ENCODE peak calls at places on chromosomes 3 and 15, in nine cellular contexts. M, N, X, R, Y, W, I, J and O are unnamed samples.

GRCh38 chr3:36147934-36148333 is 232.4 kb upstream of the STAC start:
- DNase-seq in M (no peak), N (no peak), X (no peak), R (no peak), Y (no peak), W (no peak), I (no peak), J (no peak), O (no peak)

GRCh38 chr15:31032959-31033358 is 41.5 kb upstream of the MTMR10 start:
- DNase-seq in M (peak), N (no peak), X (no peak), R (no peak), Y (peak), W (no peak), I (peak), J (no peak), O (peak)

GRCh38 chr3:181808053-181808452 is 96.3 kb downstream of the SOX2 start:
- DNase-seq in M (no peak), N (no peak), X (no peak), R (no peak), Y (no peak), W (no peak), I (no peak), J (no peak), O (no peak)

GRCh38 chr3:126358038-126358815 is 1.0 kb upstream of the KLF15 start:
- DNase-seq in M (no peak), N (peak), X (no peak), R (peak), Y (peak), W (peak), I (no peak), J (no peak), O (no peak)

GRCh38 chr3:159764211-159765024 is 224.2 kb upstream of the IL12A start:
- DNase-seq in M (peak), N (peak), X (peak), R (peak), Y (peak), W (peak), I (no peak), J (no peak), O (peak)

GRCh38 chr3:44414517-44415090 is 62.9 kb downstream of the ZNF445 start:
- DNase-seq in M (no peak), N (no peak), X (no peak), R (peak), Y (no peak), W (no peak), I (no peak), J (no peak), O (no peak)

GRCh38 chr3:179898024-179898423 is 138.7 kb downstream of the PEX5L start:
- DNase-seq in M (no peak), N (peak), X (no peak), R (no peak), Y (peak), W (no peak), I (no peak), J (peak), O (peak)

GRCh38 chr3:72259755-72260589 is 475.0 kb upstream of the PROK2 start:
- DNase-seq in M (no peak), N (no peak), X (no peak), R (no peak), Y (peak), W (no peak), I (no peak), J (no peak), O (no peak)

DNA sequence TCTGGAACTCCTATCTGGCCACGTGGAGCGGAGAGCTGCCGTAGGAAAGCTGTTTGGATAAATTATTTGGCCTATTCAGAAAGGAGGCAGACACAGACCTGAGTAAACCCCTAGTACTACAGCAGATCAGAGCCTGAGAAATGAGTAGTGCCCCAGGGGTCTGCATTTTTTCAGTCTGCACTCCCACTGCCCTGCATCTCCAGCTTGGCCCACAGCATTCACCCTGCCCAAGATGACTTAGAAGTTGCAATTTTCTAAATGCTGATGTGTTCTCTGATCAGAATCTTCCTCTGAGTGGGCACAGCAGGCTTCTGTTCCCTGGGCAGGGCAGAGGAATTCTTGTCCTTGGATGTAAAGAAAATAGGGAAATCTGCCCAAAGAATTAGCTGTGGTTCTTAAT is 55.1 kb upstream of the PIK3CB start:
- DNase-seq in M (no peak), N (no peak), X (no peak), R (no peak), Y (no peak), W (no peak), I (no peak), J (no peak), O (no peak)
- H3K4me3 ChIP-seq in M (no peak), N (no peak), X (no peak), R (no peak), Y (no peak), W (no peak), I (no peak), J (no peak), O (no peak)

DNA sequence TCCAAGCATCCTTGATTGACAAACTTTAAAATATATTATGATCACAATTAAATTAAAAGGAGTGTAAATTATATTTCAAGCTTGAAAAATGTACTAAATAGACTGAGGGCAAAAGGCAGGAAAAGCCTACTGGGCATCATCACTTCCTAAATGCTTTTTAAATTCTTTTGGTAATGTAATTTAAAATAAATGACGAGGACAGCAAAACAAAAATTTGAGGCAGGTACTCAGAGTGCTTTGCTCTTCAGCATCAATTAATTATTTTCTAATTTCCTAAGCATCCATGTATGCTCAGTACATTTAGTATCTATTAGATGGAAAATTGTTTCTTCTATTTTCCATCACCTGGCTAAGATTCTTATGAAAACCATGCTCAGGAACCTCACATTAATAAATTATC is 5.2 kb downstream of the CBLB start:
- DNase-seq in M (no peak), N (no peak), X (no peak), R (no peak), Y (no peak), W (no peak), I (no peak), J (no peak), O (no peak)
- H3K4me3 ChIP-seq in M (no peak), N (no peak), X (no peak), R (no peak), Y (no peak), W (no peak), I (no peak), J (no peak), O (no peak)

GRCh38 chr15:89433686-89434085 is 62.7 kb downstream of the RHCG start:
- DNase-seq in M (no peak), N (no peak), X (no peak), R (no peak), Y (no peak), W (no peak), I (no peak), J (no peak), O (no peak)

GRCh38 chr15:89428246-89428645 is 68.1 kb downstream of the RHCG start:
- DNase-seq in M (no peak), N (no peak), X (no peak), R (no peak), Y (no peak), W (no peak), I (no peak), J (no peak), O (no peak)

GRCh38 chr15:89429986-89430385 is 66.4 kb downstream of the RHCG start:
- DNase-seq in M (no peak), N (no peak), X (no peak), R (no peak), Y (peak), W (peak), I (no peak), J (no peak), O (no peak)

GRCh38 chr15:89429023-89429422 is 67.4 kb downstream of the RHCG start:
- DNase-seq in M (no peak), N (no peak), X (no peak), R (no peak), Y (no peak), W (no peak), I (no peak), J (no peak), O (peak)

DNA sequence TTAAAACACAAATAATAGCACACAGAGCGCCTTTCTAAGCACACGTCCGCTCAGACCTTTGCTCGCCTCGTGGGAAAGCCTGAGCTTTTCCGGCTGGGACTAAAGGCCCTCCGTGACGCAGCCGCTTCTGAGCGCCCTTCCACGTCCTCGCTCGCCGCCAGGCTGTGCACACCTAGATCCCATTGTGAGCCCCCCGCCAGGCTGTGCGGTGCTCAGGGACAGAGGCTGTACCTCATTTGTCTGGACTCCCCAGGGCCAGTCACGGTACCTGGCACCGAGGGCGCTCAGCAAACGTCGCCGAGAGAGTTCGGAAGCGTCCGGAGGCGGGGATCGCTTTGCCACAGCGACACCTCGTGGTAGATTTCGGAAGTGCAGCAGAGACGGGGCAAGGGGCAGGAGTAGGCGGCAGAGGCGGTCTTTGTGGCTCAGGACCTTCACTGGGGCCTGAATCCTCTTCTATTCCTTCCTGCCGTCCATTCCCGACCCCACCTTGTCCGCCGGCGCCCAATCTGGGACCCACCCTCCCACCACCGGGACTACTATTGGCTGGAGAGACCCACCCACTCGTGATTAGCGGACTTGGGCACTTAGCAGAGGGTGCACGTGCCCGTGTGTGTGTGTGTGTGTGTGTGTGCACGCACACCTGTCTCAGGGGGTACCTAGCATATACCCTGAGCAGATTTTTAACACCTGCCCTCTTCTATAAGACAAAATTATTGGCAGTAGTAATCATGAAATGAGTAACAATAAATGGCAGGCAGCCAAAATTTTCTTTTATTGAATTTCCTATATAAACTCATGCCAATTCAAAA is 65.6 kb downstream of the RHCG start:
- DNase-seq in M (peak), N (peak), X (peak), R (peak), Y (peak), W (peak), I (peak), J (peak), O (peak)
- H3K4me3 ChIP-seq in M (peak), N (peak), X (no peak), R (peak), Y (peak), W (peak), I (peak), J (peak), O (peak)

GRCh38 chr3:52315977-52316764 is at the start of gene DNAH1:
- DNase-seq in M (no peak), N (no peak), X (no peak), R (no peak), Y (no peak), W (no peak), I (no peak), J (no peak), O (no peak)
- H3K4me3 ChIP-seq in M (no peak), N (no peak), X (no peak), R (no peak), Y (no peak), W (peak), I (no peak), J (peak), O (no peak)

DNA sequence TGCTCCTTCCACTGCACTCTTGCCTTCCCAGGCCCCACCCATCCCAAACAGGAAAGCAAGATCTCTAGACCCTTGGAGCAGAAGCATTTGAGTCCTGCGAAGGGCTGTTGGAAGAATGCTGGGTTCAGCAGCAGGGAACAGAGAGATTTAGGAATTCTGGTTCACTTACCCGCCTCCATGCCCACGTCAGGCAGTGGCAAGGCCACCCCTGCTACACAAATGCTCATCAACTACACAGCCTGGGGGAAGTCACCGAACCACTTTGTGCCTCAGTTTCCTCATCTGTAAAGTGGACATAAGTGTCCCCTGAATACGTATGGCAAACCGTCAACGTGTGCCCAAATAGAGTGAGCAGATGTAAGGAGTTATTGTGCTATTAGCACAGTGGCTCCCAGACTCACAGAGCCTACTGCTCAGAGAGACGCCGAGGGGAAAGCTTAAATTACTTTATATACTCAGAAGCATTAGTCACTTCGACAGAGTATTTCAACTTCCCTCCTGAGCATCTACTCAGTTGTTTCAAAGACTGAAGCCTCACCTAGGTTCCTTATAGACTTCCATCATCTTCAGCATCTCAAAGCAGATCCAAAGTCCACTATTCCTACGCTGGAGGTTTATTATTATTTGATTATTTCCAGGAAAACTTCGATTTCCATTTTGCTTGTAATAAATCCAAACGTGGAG is 906 bp downstream of the HOMER2 start:
- DNase-seq in M (peak), N (no peak), X (no peak), R (no peak), Y (peak), W (no peak), I (no peak), J (no peak), O (no peak)
- H3K4me3 ChIP-seq in M (peak), N (peak), X (peak), R (peak), Y (no peak), W (peak), I (peak), J (peak), O (no peak)

GRCh38 chr15:47795864-47796263 is 78.6 kb downstream of the SEMA6D start:
- DNase-seq in M (no peak), N (no peak), X (no peak), R (no peak), Y (no peak), W (no peak), I (no peak), J (no peak), O (no peak)
- H3K4me3 ChIP-seq in M (no peak), N (no peak), X (no peak), R (no peak), Y (no peak), W (no peak), I (no peak), J (no peak), O (no peak)

DNA sequence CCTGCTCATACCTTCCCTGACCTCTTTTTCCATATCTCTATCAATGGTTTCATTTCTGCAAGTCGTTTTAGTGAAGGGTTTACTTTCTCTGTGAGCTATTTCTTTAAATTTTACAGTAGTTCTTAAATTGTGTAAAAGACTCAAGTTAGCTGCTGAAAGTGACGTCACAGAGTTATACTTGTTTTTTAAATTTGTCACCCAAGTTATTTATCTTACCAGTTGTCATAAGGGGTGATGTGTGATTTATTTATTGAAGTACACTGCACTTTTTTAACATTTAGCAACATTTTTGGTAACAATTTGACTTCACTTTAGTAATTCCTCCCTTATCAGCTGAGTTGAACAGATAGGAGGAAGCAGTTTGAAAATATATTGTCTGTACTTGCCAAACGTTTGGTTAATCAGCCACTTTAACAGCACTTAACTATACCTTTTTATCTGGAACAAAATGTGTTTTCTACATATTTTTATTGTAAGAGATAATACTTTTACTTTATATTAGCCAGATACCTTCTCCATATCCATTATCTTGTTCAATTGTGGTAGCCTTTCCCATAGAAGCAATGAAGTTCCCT is 3.8 kb downstream of the STT3B start:
- DNase-seq in M (no peak), N (no peak), X (no peak), R (no peak), Y (no peak), W (no peak), I (no peak), J (no peak), O (peak)
- H3K4me3 ChIP-seq in M (no peak), N (no peak), X (no peak), R (no peak), Y (no peak), W (peak), I (no peak), J (no peak), O (peak)